ENCODE peak calls at places on chromosomes 6 and 20, in six cellular contexts. E is A673; A is fibroblast of the aortic adventitia; J is cardiac fibroblast; B is CD4-positive, alpha-beta T cell; U is WTC11. V is an unnamed sample.

GRCh38 chr20:37922016-37922415 is 19.1 kb downstream of the VSTM2L start:
- DNase-seq in E (no peak), J (no peak), U (no peak), B (no peak), A (no peak), V (no peak)

GRCh38 chr20:9140172-9140760 is 71.4 kb downstream of the PLCB4 start:
- DNase-seq in U (no peak), B (no peak), J (no peak), A (no peak), E (no peak), V (peak)

GRCh38 chr6:37168809-37169457 is 1.0 kb upstream of the PIM1 start:
- DNase-seq in A (no peak), J (peak), B (no peak), U (no peak), E (no peak), V (no peak)

GRCh38 chr6:166488081-166488685 is 98.3 kb downstream of the RAMACL start:
- DNase-seq in J (peak), B (peak), A (peak), E (peak), U (no peak), V (no peak)

GRCh38 chr20:57443349-57443748 is 52.2 kb downstream of the RBM38 start:
- DNase-seq in J (no peak), B (no peak), A (no peak), U (no peak), E (no peak), V (no peak)

GRCh38 chr6:139732451-139732850 is 358.0 kb upstream of the CITED2 start:
- DNase-seq in B (no peak), J (peak), E (no peak), A (peak), U (no peak), V (no peak)

GRCh38 chr20:47784599-47785320 is 521 bp downstream of the SULF2 start:
- DNase-seq in A (peak), J (peak), E (peak), U (peak), B (no peak), V (peak)

GRCh38 chr6:148080311-148080710 is 262.3 kb upstream of the SASH1 start:
- DNase-seq in A (no peak), J (no peak), U (no peak), B (no peak), E (no peak), V (no peak)

GRCh38 chr6:154397491-154398195 is 41.0 kb upstream of the IPCEF1 start:
- DNase-seq in B (no peak), J (no peak), E (no peak), A (no peak), U (no peak), V (no peak)

GRCh38 chr6:152309648-152310047 is 327.5 kb downstream of the SYNE1 start:
- DNase-seq in A (no peak), E (no peak), J (no peak), B (peak), U (no peak), V (no peak)

GRCh38 chr6:135673671-135674309 is 176.2 kb upstream of the AHI1 start:
- DNase-seq in A (no peak), U (no peak), B (no peak), E (no peak), J (no peak), V (no peak)

GRCh38 chr6:135675026-135675425 is 176.5 kb upstream of the PDE7B start:
- DNase-seq in J (no peak), U (no peak), B (no peak), E (no peak), A (no peak), V (no peak)

GRCh38 chr6:135672256-135672655 is 174.7 kb upstream of the AHI1 start:
- DNase-seq in E (no peak), J (no peak), A (no peak), U (no peak), B (no peak), V (no peak)

GRCh38 chr6:135680964-135681913 is 170.3 kb upstream of the PDE7B start:
- DNase-seq in A (no peak), B (no peak), J (no peak), U (no peak), E (no peak), V (no peak)

GRCh38 chr6:135675862-135676261 is 175.6 kb upstream of the PDE7B start:
- DNase-seq in U (peak), J (peak), E (peak), A (peak), B (no peak), V (peak)
- TF ChIP-seq CTCF in U (peak), J (no peak), E (peak), A (no peak), B (peak), V (peak)

GRCh38 chr20:45937765-45938164 is 3.3 kb downstream of the PCIF1 start:
- DNase-seq in B (no peak), J (no peak), A (no peak), U (no peak), E (no peak), V (no peak)

GRCh38 chr20:45933231-45934045 is 1.0 kb upstream of the PCIF1 start:
- DNase-seq in J (peak), B (peak), U (peak), A (peak), E (peak), V (peak)

GRCh38 chr20:45934046-45934586 is 367 bp upstream of the PCIF1 start:
- DNase-seq in E (peak), U (peak), B (no peak), J (peak), A (peak), V (peak)

GRCh38 chr20:45935416-45936046 is 1.0 kb downstream of the PCIF1 start:
- DNase-seq in E (no peak), U (no peak), J (peak), B (no peak), A (no peak), V (no peak)

GRCh38 chr20:45934587-45935415 is at the start of gene PCIF1:
- DNase-seq in J (peak), U (peak), A (peak), B (peak), E (peak), V (peak)
- TF ChIP-seq CTCF in J (no peak), U (no peak), A (no peak), B (no peak), E (no peak), V (no peak)

DNA sequence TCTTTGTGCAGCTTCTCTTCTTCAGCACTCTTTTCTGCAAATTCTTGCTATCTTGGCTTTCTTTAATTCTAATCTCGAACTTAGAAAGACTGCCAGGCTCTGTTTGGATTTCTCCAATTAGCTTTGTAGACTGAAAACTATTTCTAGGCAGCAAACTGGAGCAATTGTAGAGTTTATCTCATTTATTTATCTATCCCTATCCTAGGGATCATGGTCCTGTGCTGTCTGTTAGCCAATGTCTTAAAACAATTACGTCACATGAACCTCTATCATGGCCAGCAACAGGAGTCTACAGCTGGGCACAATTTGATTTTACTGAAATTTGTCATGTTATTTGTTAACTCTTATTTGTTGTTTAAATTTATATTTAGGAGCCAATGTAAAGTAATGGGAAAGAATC is 328.5 kb downstream of the BCKDHB start:
- DNase-seq in U (no peak), B (no peak), J (no peak), E (no peak), A (peak), V (no peak)
- TF ChIP-seq CTCF in U (no peak), B (no peak), J (no peak), E (no peak), A (no peak), V (no peak)

GRCh38 chr20:58867211-58867610 is 14.7 kb downstream of the GNAS start:
- DNase-seq in J (peak), B (no peak), U (no peak), E (no peak), A (peak), V (no peak)

GRCh38 chr20:58870293-58871014 is 17.9 kb downstream of the GNAS start:
- DNase-seq in B (peak), E (peak), A (peak), J (peak), U (peak), V (peak)

GRCh38 chr20:58869662-58870227 is 17.2 kb downstream of the GNAS start:
- DNase-seq in E (no peak), U (no peak), A (no peak), J (no peak), B (no peak), V (no peak)

GRCh38 chr20:58871533-58872102 is 19.1 kb downstream of the GNAS start:
- DNase-seq in E (no peak), B (no peak), A (no peak), U (no peak), J (no peak), V (no peak)

GRCh38 chr20:58868795-58869194 is 16.3 kb downstream of the GNAS start:
- DNase-seq in E (no peak), J (no peak), A (no peak), B (no peak), U (no peak), V (peak)
- TF ChIP-seq CTCF in E (peak), J (no peak), A (no peak), B (peak), U (no peak), V (peak)

DNA sequence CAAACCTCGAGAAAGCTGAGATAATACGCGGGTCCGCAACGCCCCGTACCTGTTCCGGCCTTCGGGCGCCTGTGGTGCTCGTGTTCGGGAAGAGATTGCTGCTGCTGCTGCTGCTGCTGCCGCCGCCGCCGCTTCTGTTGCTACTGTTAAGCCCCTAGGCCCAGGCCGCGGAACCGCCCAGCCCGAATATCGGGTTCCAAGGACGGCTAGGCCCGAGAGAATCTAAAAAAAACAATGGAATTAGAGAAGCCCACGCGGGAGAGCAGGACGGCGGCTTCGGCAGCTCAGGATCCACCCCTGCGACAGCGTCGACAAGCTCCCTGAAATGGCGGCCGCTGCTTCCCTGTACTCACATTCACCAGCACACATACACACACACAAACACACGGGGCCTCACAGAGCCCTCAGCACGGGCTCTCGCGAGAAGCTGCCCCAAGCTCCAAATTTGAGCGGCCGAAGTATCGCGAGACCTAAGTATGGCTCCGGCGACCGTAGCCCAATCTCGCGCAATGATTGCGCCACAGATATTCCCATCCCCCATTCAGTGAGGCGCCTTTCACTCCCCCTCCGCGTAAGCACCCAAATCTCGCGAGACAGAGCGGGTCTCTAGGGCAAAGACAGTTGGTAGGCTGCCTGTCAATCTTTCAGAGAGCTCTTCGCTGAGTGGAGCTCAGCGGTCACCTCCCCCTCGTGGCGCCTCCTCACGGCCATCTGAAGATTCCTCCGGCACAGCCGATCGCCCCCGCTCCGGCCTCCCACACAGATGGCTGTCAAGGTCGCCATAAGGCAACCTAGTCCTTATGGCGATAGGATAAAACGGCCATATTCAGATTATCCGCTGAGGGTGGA is at the start of gene RBM39:
- DNase-seq in E (peak), B (peak), J (peak), A (peak), U (peak), V (peak)
- TF ChIP-seq CTCF in E (peak), B (peak), J (peak), A (peak), U (no peak), V (no peak)

DNA sequence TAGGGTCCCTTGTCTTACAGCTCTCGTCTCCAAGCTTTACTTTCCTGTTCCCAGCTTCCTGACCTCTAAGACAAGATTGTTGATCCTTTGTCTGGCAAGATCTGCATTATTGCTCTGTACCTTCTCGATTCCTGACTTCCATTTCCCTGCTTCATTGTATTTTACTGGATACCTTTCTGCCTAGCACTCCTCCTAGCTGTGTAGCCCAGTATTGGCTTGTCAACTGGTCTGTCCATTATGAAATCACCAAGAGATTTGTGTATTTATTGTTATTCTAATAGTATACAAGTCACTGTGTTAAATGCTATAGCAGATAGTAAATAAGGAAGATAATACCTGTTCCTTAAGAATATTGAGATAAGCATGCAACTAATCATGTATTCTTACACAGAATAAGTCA is 305.4 kb downstream of the CDKAL1 start:
- DNase-seq in A (no peak), J (no peak), E (no peak), U (no peak), B (no peak), V (no peak)
- TF ChIP-seq CTCF in A (no peak), J (peak), E (no peak), U (no peak), B (no peak), V (no peak)

DNA sequence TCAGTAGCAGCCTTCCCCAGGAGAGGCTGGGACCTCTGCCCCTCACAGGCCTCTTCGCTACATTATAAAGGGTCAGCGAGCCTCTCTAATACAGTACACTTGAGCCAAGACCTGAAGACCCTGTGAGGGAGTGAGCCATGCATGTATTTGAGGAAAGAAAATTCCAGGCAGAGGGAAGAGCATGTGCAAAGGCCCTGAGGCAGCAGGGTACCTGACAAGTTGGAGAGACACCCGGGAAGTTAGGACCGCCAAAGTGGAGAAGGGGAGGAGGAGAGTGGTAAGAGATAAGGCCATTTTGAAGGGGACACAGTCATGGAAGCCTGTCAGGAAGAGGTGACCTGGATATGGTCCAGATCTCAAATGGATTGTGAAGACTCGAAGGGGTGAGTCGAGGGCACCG is 219.3 kb upstream of the RNF24 start:
- DNase-seq in E (no peak), U (no peak), B (no peak), J (no peak), A (no peak), V (no peak)
- TF ChIP-seq CTCF in E (no peak), U (no peak), B (no peak), J (no peak), A (no peak), V (no peak)

DNA sequence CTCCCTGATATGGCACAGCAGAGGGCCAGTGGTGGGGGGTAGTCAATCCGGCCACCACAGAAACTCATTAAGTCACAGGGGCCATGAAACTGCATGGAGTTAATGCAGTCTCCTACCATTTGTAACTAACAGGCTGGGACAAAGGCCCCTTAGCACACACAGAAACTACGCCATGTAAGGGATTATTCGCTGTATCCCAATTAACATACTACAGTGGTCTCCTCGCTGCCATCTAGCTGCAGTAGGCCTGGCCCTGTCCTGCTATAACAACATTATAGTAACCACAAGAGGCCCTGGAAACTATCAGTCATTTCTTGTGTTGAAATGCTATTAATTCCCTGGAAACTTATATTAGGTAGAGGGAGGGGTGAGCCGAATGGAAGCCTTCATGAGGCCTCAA is 72.3 kb upstream of the CCN2 start:
- DNase-seq in U (peak), J (no peak), E (peak), B (no peak), A (no peak), V (no peak)
- TF ChIP-seq CTCF in U (no peak), J (peak), E (peak), B (no peak), A (peak), V (no peak)

GRCh38 chr6:35388772-35389352 is 46.5 kb downstream of the PPARD start:
- DNase-seq in U (no peak), A (no peak), E (no peak), J (no peak), B (no peak), V (no peak)

GRCh38 chr6:35392773-35393672 is 50.7 kb downstream of the PPARD start:
- DNase-seq in U (no peak), E (no peak), B (no peak), A (no peak), J (no peak), V (no peak)

GRCh38 chr6:35388023-35388422 is 45.7 kb downstream of the PPARD start:
- DNase-seq in U (no peak), E (no peak), B (no peak), J (no peak), A (no peak), V (no peak)

GRCh38 chr6:35392111-35392702 is 49.8 kb downstream of the PPARD start:
- DNase-seq in J (no peak), U (no peak), E (no peak), B (no peak), A (no peak), V (no peak)

DNA sequence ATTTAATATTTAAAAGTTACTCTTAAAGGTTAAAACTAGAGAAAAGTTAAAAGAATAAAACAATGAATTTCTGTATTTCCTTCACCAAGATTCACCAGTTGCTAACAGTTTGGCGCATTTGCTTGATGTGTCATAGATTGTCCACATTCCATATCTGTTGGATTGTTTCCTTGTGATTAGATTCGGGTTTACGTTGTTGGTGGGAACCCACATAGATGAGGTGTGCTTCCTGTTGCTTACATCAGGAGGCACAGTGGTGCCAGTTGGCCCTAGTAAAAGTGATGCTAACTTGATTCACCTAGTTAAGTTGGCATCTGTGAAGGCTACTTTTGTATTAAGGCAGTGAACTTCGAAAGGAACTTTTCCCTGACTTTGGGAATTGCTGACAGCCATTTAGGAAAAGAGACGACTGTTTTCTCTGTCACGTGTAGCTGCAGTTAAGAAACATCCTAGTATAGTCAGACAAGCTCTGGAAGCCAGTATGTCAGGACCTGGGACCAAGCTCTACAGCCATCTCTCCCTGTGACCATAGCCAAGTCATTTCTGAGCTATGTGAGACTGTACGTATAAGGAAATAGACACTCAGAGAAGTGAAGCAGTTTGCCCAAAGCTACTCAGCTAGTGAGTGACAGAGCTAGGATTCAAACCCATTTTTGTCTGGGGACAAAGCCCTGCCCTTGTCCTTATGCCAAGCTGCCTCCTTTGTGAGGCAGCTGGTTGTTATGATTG is 49.0 kb downstream of the PPARD start:
- DNase-seq in J (peak), E (no peak), U (no peak), B (no peak), A (peak), V (no peak)
- TF ChIP-seq CTCF in J (no peak), E (no peak), U (no peak), B (no peak), A (no peak), V (no peak)